ENCODE peak calls at places on chromosomes 2 and 18, in ten cellular contexts. V is fibroblast of mammary gland, K is heart left ventricle, H is Peyer's patch, X is GM12865, L is choroid plexus epithelial cell, Y is thoracic aorta, G is IMR-90, Z is BE2C, N is PC-3. P is an unnamed sample.
A peak's percentile ranks its signal among the peaks of the same experiment; 100 is the strongest.

GRCh38 chr2:73111300-73112025 is 1.3 kb downstream of the RAB11FIP5 start:
- DNase-seq in H (peak; percentile 60), G (no peak), Y (no peak), L (peak; percentile 42), Z (no peak), V (peak; percentile 35), N (peak; percentile 58), X (no peak), K (peak; percentile 57), P (no peak)

GRCh38 chr2:222707689-222708273 is 36.3 kb downstream of the MOGAT1 start:
- DNase-seq in V (peak; percentile 81), G (peak; percentile 87), L (no peak), Z (no peak), Y (no peak), N (peak; percentile 46), K (no peak), X (peak; percentile 32), H (no peak), P (peak; percentile 18)

GRCh38 chr18:49161627-49162026 is 210.9 kb upstream of the SMAD7 start:
- DNase-seq in K (no peak), L (peak; percentile 83), V (peak; percentile 33), X (peak; percentile 91), G (peak; percentile 90), H (no peak), N (no peak), Z (no peak), Y (no peak), P (peak; percentile 72)

GRCh38 chr2:107305966-107306365 is 420.0 kb upstream of the ST6GAL2 start:
- DNase-seq in G (no peak), H (no peak), Z (no peak), X (no peak), L (no peak), N (no peak), Y (no peak), K (no peak), V (no peak), P (no peak)

GRCh38 chr18:46481847-46482245 is 175.2 kb downstream of the LOXHD1 start:
- DNase-seq in L (no peak), Z (no peak), G (no peak), V (peak; percentile 40), Y (no peak), X (no peak), K (no peak), H (no peak), N (peak; percentile 35), P (peak; percentile 55)

GRCh38 chr18:78971511-78972245 is 7.9 kb upstream of the SALL3 start:
- DNase-seq in Z (no peak), K (no peak), Y (no peak), H (no peak), X (no peak), V (no peak), N (no peak), G (no peak), L (no peak), P (no peak)

GRCh38 chr2:38201784-38202183 is 125.8 kb upstream of the CYP1B1 start:
- DNase-seq in N (peak; percentile 49), V (peak; percentile 63), L (no peak), G (peak; percentile 39), Z (no peak), K (no peak), X (no peak), H (no peak), Y (no peak), P (peak; percentile 39)

GRCh38 chr2:236505648-236506047 is 64.0 kb upstream of the ACKR3 start:
- DNase-seq in N (no peak), L (no peak), X (no peak), V (no peak), K (no peak), Z (no peak), G (no peak), Y (no peak), H (no peak), P (no peak)

GRCh38 chr2:20737505-20737904 is 70.6 kb downstream of the GDF7 start:
- DNase-seq in X (peak; percentile 69), Z (no peak), Y (no peak), K (no peak), G (no peak), V (no peak), H (no peak), N (no peak), L (no peak), P (no peak)

GRCh38 chr2:11677146-11678055 is 7.4 kb upstream of the NTSR2 start:
- DNase-seq in G (no peak), Y (no peak), K (no peak), V (no peak), H (no peak), X (no peak), Z (no peak), N (no peak), L (no peak), P (no peak)

GRCh38 chr2:239393401-239393940 is 7.3 kb downstream of the HDAC4 start:
- DNase-seq in Y (no peak), H (peak; percentile 57), Z (no peak), N (no peak), G (no peak), V (peak; percentile 70), K (peak; percentile 76), L (peak; percentile 8), X (no peak), P (peak; percentile 52)

GRCh38 chr18:5962362-5962761 is 67.0 kb upstream of the TMEM200C start:
- DNase-seq in L (no peak), V (no peak), H (no peak), G (no peak), Y (no peak), X (no peak), Z (no peak), N (no peak), K (no peak), P (peak; percentile 30)

GRCh38 chr2:20617892-20618467 is 32.9 kb downstream of the HS1BP3 start:
- DNase-seq in Z (peak; percentile 84), N (peak; percentile 95), K (peak; percentile 96), L (peak; percentile 99), X (no peak), G (peak; percentile 100), V (peak; percentile 100), H (peak; percentile 76), Y (peak; percentile 98), P (peak; percentile 100)

GRCh38 chr2:54559593-54560145 is 103.5 kb downstream of the SPTBN1 start:
- DNase-seq in K (no peak), N (peak; percentile 89), Y (no peak), L (peak; percentile 86), H (no peak), V (peak; percentile 89), Z (no peak), G (peak; percentile 87), X (no peak), P (peak; percentile 81)

GRCh38 chr2:110106642-110107041 is 9.0 kb downstream of the MALL start:
- DNase-seq in K (no peak), V (peak; percentile 89), L (peak; percentile 74), G (peak; percentile 93), Y (no peak), N (peak; percentile 82), H (no peak), Z (no peak), X (no peak), P (peak; percentile 85)

GRCh38 chr2:229725716-229726346 is 11.5 kb upstream of the DNER start:
- DNase-seq in V (peak; percentile 94), L (peak; percentile 95), Z (no peak), G (peak; percentile 95), H (no peak), K (no peak), X (no peak), Y (no peak), N (peak; percentile 80), P (peak; percentile 65)

DNA sequence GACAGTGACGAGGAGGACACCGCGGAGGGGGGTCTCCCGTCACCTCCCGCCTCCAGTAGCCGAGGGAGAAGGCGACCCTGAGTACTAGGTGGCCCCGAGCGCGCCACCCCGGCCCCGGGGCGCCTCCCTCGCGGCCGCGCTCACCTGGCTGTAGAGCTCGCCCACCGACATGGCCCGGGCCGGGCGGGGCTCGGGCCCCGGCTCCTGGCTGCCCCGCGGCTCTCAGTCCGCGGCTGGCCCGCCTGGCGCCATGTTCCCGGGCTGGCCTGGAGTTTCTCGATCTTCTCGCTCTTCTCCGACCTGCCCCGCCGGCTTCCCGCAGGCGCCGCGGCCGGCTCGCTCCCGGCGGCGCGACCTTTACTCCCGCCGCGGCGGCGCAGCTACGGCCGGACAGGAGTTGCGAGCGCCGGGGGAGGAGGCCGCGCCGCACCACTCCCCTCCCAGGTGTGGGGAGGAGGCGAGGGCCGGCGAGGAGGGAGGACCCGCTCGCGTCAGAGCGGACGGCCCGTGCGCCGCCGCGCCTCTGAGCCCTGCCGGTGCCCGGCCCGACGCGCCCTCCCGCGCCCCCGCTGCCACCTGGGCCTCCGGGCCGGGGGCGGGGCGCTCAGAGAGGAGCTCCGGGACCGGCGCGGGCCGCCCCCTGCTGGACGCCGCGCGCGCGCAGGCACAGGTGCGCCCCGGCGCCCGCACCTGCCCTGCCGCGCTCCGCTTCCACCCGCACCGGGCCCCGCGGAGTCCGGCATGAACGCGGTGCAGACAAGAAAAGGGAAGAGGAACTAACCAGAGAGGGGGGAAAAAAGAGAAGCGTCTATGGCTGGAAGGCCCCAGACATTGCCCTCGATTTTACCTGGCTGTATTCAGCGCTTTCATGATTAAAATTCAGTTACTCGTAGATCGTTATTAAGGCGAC is at the start of gene MYO5B:
- DNase-seq in G (no peak), V (no peak), N (peak; percentile 69), L (no peak), H (peak; percentile 93), K (peak; percentile 67), Y (no peak), X (peak; percentile 57), Z (peak; percentile 11), P (no peak)
- H3K4me3 ChIP-seq in G (no peak within 1 kb of the TSS), V (no peak within 1 kb of the TSS), N (peak within 1 kb of the TSS; percentile 71), L (peak within 1 kb of the TSS; percentile 29), H (peak within 1 kb of the TSS; percentile 61), K (peak within 1 kb of the TSS; percentile 40), Y (peak within 1 kb of the TSS; percentile 77), X (peak within 1 kb of the TSS; percentile 43), Z (no peak within 1 kb of the TSS), P (no peak within 1 kb of the TSS)

GRCh38 chr2:68722712-68723111 is 11.9 kb upstream of the ARHGAP25 start:
- DNase-seq in G (no peak), Y (no peak), X (no peak), K (no peak), H (no peak), N (no peak), Z (no peak), L (no peak), V (no peak), P (no peak)
- TF ChIP-seq CTCF in G (no peak), Y (no peak), X (no peak), K (no peak), H (no peak), N (peak; percentile 10), Z (no peak), L (peak; percentile 24), V (no peak), P (no peak)

GRCh38 chr18:58178476-58178875 is 134.4 kb downstream of the NEDD4L start:
- DNase-seq in V (no peak), Z (no peak), K (no peak), L (no peak), X (no peak), N (no peak), Y (no peak), G (peak; percentile 57), H (no peak), P (peak; percentile 27)
- H3K4me3 ChIP-seq in V (no peak overlapping the region), Z (no peak overlapping the region), K (no peak overlapping the region), L (no peak overlapping the region), X (no peak overlapping the region), N (no peak overlapping the region), Y (no peak overlapping the region), G (no peak overlapping the region), H (no peak overlapping the region), P (no peak overlapping the region)

DNA sequence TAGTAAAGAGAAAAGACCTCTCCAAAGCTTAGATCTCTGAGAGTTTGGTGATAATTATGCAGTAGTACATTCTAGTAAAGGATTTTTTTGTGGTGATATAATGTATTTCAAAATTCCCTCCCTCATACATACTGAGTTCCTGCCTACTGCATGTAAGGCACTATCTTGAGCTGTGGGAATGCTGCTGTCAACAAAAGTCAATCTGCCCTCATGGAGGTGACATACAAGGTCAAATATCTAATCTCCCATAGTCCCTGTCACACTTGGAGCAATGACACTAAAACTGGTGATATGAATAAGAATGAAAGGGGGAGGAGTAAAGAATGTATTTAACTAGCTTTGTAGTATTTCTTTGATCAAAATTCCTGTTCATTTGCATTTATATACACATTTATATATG is 11.1 kb downstream of the ITGA4 start:
- DNase-seq in G (no peak), N (no peak), Z (no peak), H (no peak), V (no peak), K (no peak), L (peak; percentile 34), Y (no peak), X (no peak), P (no peak)
- TF ChIP-seq CTCF in G (no peak), N (no peak), Z (no peak), H (no peak), V (no peak), K (no peak), L (no peak), Y (no peak), X (no peak), P (no peak)